ENCODE peak calls at places on chromosomes 12 and 14, in four cellular contexts. Q is HCT116; V is IMR-90; R is stimulated activated CD8-positive, alpha-beta memory T cell treated with anti-CD3 and anti-CD28 coated beads, Interleukin-7, amount 100 ng/mL, for 24 hours. F is an unnamed sample.
A peak's percentile ranks its signal among the peaks of the same experiment; 100 is the strongest.

GRCh38 chr14:58747181-58747580 is 109.4 kb downstream of the DACT1 start:
- DNase-seq in Q (no peak), V (peak; percentile 86), R (no peak), F (no peak)

GRCh38 chr12:108337235-108338223 is 1.6 kb downstream of the CMKLR1 start:
- DNase-seq in Q (peak; percentile 21), V (peak; percentile 8), R (no peak), F (no peak)

GRCh38 chr14:76696361-76696760 is 64.9 kb upstream of the VASH1 start:
- DNase-seq in Q (no peak), V (no peak), R (no peak), F (no peak)

GRCh38 chr14:22849212-22849819 is 12.9 kb downstream of the MMP14 start:
- DNase-seq in Q (no peak), V (no peak), R (no peak), F (no peak)

GRCh38 chr12:82124711-82125110 is 233.5 kb downstream of the CCDC59 start:
- DNase-seq in Q (no peak), V (no peak), R (no peak), F (no peak)

GRCh38 chr14:86038401-86038985 is 508.5 kb downstream of the FLRT2 start:
- DNase-seq in Q (no peak), V (peak; percentile 62), R (no peak), F (peak; percentile 9)

GRCh38 chr14:77276959-77277358 is 6.0 kb upstream of the NGB start:
- DNase-seq in Q (no peak), V (no peak), R (no peak), F (no peak)

GRCh38 chr12:89385965-89386537 is 33.8 kb upstream of the DUSP6 start:
- DNase-seq in Q (no peak), V (no peak), R (no peak), F (no peak)

GRCh38 chr12:93006655-93007208 is 77.6 kb upstream of the EEA1 start:
- DNase-seq in Q (no peak), V (no peak), R (no peak), F (no peak)

GRCh38 chr12:153080-153746 is 60.7 kb downstream of the SLC6A12 start:
- DNase-seq in Q (peak; percentile 56), V (peak; percentile 54), R (peak; percentile 30), F (peak; percentile 30)

GRCh38 chr12:12210983-12211382 is 55.9 kb downstream of the LRP6 start:
- DNase-seq in Q (no peak), V (no peak), R (no peak), F (peak; percentile 12)

GRCh38 chr14:104749111-104749649 is 3.8 kb upstream of the SIVA1 start:
- DNase-seq in Q (no peak), V (peak; percentile 58), R (no peak), F (no peak)

GRCh38 chr12:29830391-29830790 is 46.6 kb upstream of the TMTC1 start:
- DNase-seq in Q (no peak), V (no peak), R (no peak), F (no peak)

GRCh38 chr12:75917704-75918103 is 113.9 kb downstream of the PHLDA1 start:
- DNase-seq in Q (no peak), V (no peak), R (no peak), F (no peak)

GRCh38 chr12:42360747-42361403 is 34.9 kb downstream of the PPHLN1 start:
- DNase-seq in Q (no peak), V (peak; percentile 25), R (no peak), F (no peak)

GRCh38 chr12:52004042-52004648 is 2.6 kb upstream of the TAMALIN start:
- DNase-seq in Q (no peak), V (peak; percentile 55), R (no peak), F (no peak)

GRCh38 chr14:58701156-58701555 is 63.4 kb downstream of the DACT1 start:
- DNase-seq in Q (no peak), V (no peak), R (no peak), F (no peak)